ENCODE peak calls at places on chromosomes 2 and 18, in six cellular contexts. C, M, Z, N, B and S are unnamed samples.

GRCh38 chr2:216658702-216659231 is 25.5 kb downstream of the IGFBP2 start:
- DNase-seq in M (no peak), B (no peak), Z (no peak), N (no peak), C (no peak), S (no peak)

GRCh38 chr2:72115361-72116080 is 32.1 kb downstream of the CYP26B1 start:
- DNase-seq in C (peak; percentile 97), N (no peak), Z (peak; percentile 86), M (no peak), B (no peak), S (no peak)

GRCh38 chr18:7904529-7904928 is 337.4 kb downstream of the PTPRM start:
- DNase-seq in M (no peak), B (no peak), N (no peak), Z (no peak), C (no peak), S (no peak)

GRCh38 chr18:34128436-34128835 is 96.3 kb downstream of the NOL4 start:
- DNase-seq in Z (no peak), N (no peak), M (no peak), B (no peak), C (no peak), S (no peak)

GRCh38 chr2:157386747-157387146 is 57.1 kb downstream of the CYTIP start:
- DNase-seq in B (no peak), Z (no peak), C (no peak), N (no peak), M (no peak), S (no peak)

GRCh38 chr18:68152770-68153169 is 562.1 kb downstream of the TMX3 start:
- DNase-seq in M (no peak), B (no peak), Z (no peak), N (peak; percentile 1), C (no peak), S (peak; percentile 17)

GRCh38 chr18:7946724-7947377 is 379.7 kb downstream of the PTPRM start:
- DNase-seq in M (no peak), Z (peak; percentile 72), B (no peak), C (peak; percentile 14), N (no peak), S (no peak)

GRCh38 chr2:112004246-112004645 is 50.8 kb upstream of the TMEM87B start:
- DNase-seq in B (no peak), N (no peak), M (peak; percentile 12), Z (no peak), C (no peak), S (peak; percentile 96)

GRCh38 chr2:26478366-26478765 is 442 bp upstream of the OTOF start:
- DNase-seq in M (no peak), B (no peak), C (no peak), Z (no peak), N (no peak), S (no peak)

GRCh38 chr2:149648282-149649030 is 60.9 kb upstream of the MMADHC start:
- DNase-seq in B (no peak), Z (peak; percentile 91), M (no peak), N (no peak), C (peak; percentile 17), S (no peak)

GRCh38 chr18:27602092-27602491 is 417.0 kb upstream of the CHST9 start:
- DNase-seq in M (no peak), B (no peak), C (no peak), Z (no peak), N (no peak), S (no peak)

GRCh38 chr2:241739651-241740050 is 5.2 kb downstream of the D2HGDH start:
- DNase-seq in N (no peak), Z (no peak), M (no peak), B (no peak), C (no peak), S (peak; percentile 77)

GRCh38 chr2:233411162-233411561 is 56.9 kb downstream of the DGKD start:
- DNase-seq in C (no peak), M (no peak), N (no peak), Z (no peak), B (no peak), S (no peak)

GRCh38 chr2:108182489-108182888 is 57.3 kb upstream of the SULT1C3 start:
- DNase-seq in Z (no peak), N (peak; percentile 31), B (peak; percentile 8), M (no peak), C (no peak), S (peak; percentile 56)

GRCh38 chr18:78986018-78986481 is 6.4 kb downstream of the SALL3 start:
- DNase-seq in M (no peak), Z (peak; percentile 8), B (peak; percentile 9), N (peak; percentile 17), C (peak; percentile 10), S (peak; percentile 68)

GRCh38 chr2:234139755-234140154 is 89.3 kb downstream of the SPP2 start:
- DNase-seq in C (no peak), M (no peak), N (no peak), B (no peak), Z (no peak), S (no peak)

GRCh38 chr2:239379641-239380170 is 21.1 kb downstream of the HDAC4 start:
- DNase-seq in Z (no peak), C (no peak), N (no peak), B (peak; percentile 17), M (no peak), S (no peak)

GRCh38 chr2:40284797-40285196 is 167.1 kb downstream of the SLC8A1 start:
- DNase-seq in M (no peak), N (no peak), B (no peak), C (no peak), Z (no peak), S (no peak)

GRCh38 chr2:148720501-148720998 is 76.0 kb downstream of the EPC2 start:
- DNase-seq in C (no peak), M (no peak), B (no peak), N (no peak), Z (no peak), S (no peak)

GRCh38 chr2:21620771-21621170 is 497.0 kb downstream of the TDRD15 start:
- DNase-seq in Z (no peak), M (no peak), B (no peak), N (no peak), C (no peak), S (no peak)

GRCh38 chr2:234334146-234334545 is 162.7 kb downstream of the ARL4C start:
- DNase-seq in B (no peak), M (no peak), Z (no peak), C (no peak), N (no peak), S (no peak)

GRCh38 chr18:10139783-10140410 is 226.1 kb downstream of the VAPA start:
- DNase-seq in Z (no peak), M (no peak), N (no peak), B (no peak), C (peak; percentile 15), S (peak; percentile 11)

GRCh38 chr2:241844066-241844728 is 14.5 kb downstream of the PDCD1 start:
- DNase-seq in M (no peak), B (peak; percentile 87), Z (peak; percentile 44), C (peak; percentile 43), N (no peak), S (peak; percentile 87)

GRCh38 chr2:220585241-220585640 is 957.8 kb downstream of the SLC4A3 start:
- DNase-seq in C (no peak), Z (no peak), M (no peak), B (no peak), N (no peak), S (no peak)

GRCh38 chr18:11989966-11990380 is 8.7 kb downstream of the IMPA2 start:
- DNase-seq in Z (no peak), N (no peak), M (no peak), B (no peak), C (no peak), S (no peak)

GRCh38 chr2:35986871-35987270 is 368.7 kb upstream of the CRIM1 start:
- DNase-seq in Z (no peak), C (no peak), N (no peak), M (no peak), B (no peak), S (no peak)

GRCh38 chr2:125386074-125386473 is 1269.9 kb upstream of the GYPC start:
- DNase-seq in B (no peak), Z (no peak), C (no peak), N (no peak), M (no peak), S (peak; percentile 7)

GRCh38 chr2:12278217-12278755 is 438.4 kb upstream of the TRIB2 start:
- DNase-seq in N (no peak), Z (no peak), C (no peak), M (no peak), B (peak; percentile 46), S (no peak)

GRCh38 chr18:493974-494601 is 6.4 kb downstream of the COLEC12 start:
- DNase-seq in N (no peak), B (no peak), Z (no peak), M (no peak), C (no peak), S (no peak)

GRCh38 chr2:176613358-176614032 is 344.3 kb downstream of the MTX2 start:
- DNase-seq in C (no peak), Z (peak; percentile 80), M (no peak), N (no peak), B (no peak), S (no peak)
- TF ChIP-seq MYC in C (no peak), Z (no peak), M (no peak), N (no peak), B (no peak), S (no peak)

GRCh38 chr2:47354817-47355653 is 47.9 kb upstream of the MSH2 start:
- DNase-seq in Z (no peak), C (no peak), N (no peak), M (no peak), B (no peak), S (no peak)
- TF ChIP-seq POLR2A in Z (no peak), C (no peak), N (no peak), M (no peak), B (no peak), S (no peak)

DNA sequence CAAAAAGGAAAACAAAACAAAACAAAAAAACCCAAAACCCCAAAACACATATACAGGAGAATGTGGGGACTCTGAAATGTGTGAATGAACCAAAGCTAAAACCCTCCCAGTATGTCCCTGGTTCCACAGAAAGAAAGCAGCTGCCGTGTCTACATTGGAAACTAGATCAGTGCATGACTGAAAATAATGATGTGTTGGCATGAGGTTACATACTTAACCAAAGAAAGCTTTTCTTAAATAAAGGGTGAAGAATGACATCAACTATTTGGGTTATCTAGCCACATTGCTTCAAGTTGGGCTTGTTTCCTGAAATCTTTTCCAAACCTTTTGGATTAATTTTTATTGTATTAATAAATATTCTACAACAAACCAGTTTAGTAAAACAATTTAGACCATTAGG is 91.9 kb upstream of the FN1 start:
- DNase-seq in C (no peak), M (no peak), Z (no peak), B (no peak), N (no peak), S (no peak)
- TF ChIP-seq MYC in C (no peak), M (no peak), Z (no peak), B (no peak), N (no peak), S (no peak)

GRCh38 chr2:209998596-209998995 is 3.8 kb upstream of the RPE start:
- DNase-seq in M (no peak), Z (peak; percentile 92), B (no peak), N (no peak), C (no peak), S (no peak)

GRCh38 chr2:210003394-210003793 is 956 bp downstream of the RPE start:
- DNase-seq in M (no peak), N (no peak), B (no peak), Z (no peak), C (no peak), S (peak; percentile 76)

GRCh38 chr2:210000464-210001324 is 1.7 kb upstream of the RPE start:
- DNase-seq in B (no peak), C (no peak), N (no peak), Z (no peak), M (no peak), S (no peak)

GRCh38 chr2:210004893-210005292 is 2.5 kb downstream of the RPE start:
- DNase-seq in B (no peak), Z (no peak), N (no peak), C (no peak), M (no peak), S (peak; percentile 15)

GRCh38 chr2:210002158-210003157 is at the start of gene RPE:
- DNase-seq in M (peak; percentile 76), C (peak; percentile 73), N (peak; percentile 92), B (peak; percentile 86), Z (peak; percentile 95), S (peak; percentile 98)
- TF ChIP-seq POLR2A in M (peak; percentile 86), C (peak; percentile 61), N (peak; percentile 92), B (peak; percentile 81), Z (peak; percentile 92), S (peak; percentile 75)